ENCODE peak calls at places on chromosomes 6 and 20, in nine cellular contexts. I is right lobe of liver, A is OCI-LY7, W is fibroblast of the aortic adventitia, V is SK-N-SH, E is MM.1S, P is mucosa of descending colon, K is HCT116, J is lower lobe of right lung. D is an unnamed sample.
A peak's percentile ranks its signal among the peaks of the same experiment; 100 is the strongest.

GRCh38 chr20:57792386-57793095 is 82.7 kb upstream of the PMEPA1 start:
- DNase-seq in E (no peak), I (no peak), J (no peak), A (no peak), W (no peak), V (no peak), K (no peak), P (no peak), D (no peak)

GRCh38 chr20:57698867-57699275 is 10.9 kb downstream of the PMEPA1 start:
- DNase-seq in E (no peak), V (no peak), P (no peak), J (no peak), K (no peak), W (peak; percentile 10), A (no peak), I (no peak), D (peak; percentile 33)

GRCh38 chr6:66948106-66948505 is 1241.1 kb upstream of the EYS start:
- DNase-seq in K (no peak), J (no peak), P (no peak), W (no peak), A (no peak), E (no peak), I (no peak), V (no peak), D (no peak)

GRCh38 chr6:87484491-87484890 is 11.7 kb downstream of the SLC35A1 start:
- DNase-seq in E (no peak), K (peak; percentile 85), V (no peak), A (no peak), I (no peak), W (no peak), P (no peak), J (no peak), D (no peak)

GRCh38 chr20:21235713-21236445 is 67.3 kb upstream of the XRN2 start:
- DNase-seq in V (peak; percentile 65), E (peak; percentile 57), W (peak; percentile 82), J (peak; percentile 68), A (peak; percentile 71), P (peak; percentile 80), I (peak; percentile 75), K (peak; percentile 51), D (peak; percentile 73)

GRCh38 chr20:34528921-34529297 is 12.7 kb downstream of the DYNLRB1 start:
- DNase-seq in W (no peak), J (peak; percentile 81), A (no peak), V (no peak), I (peak; percentile 56), P (peak; percentile 47), K (no peak), E (no peak), D (no peak)

GRCh38 chr6:151497935-151498726 is 4.3 kb downstream of the CCDC170 start:
- DNase-seq in E (peak; percentile 42), K (no peak), J (no peak), V (no peak), A (no peak), P (no peak), W (no peak), I (no peak), D (peak; percentile 57)

GRCh38 chr20:54320148-54320607 is 112.3 kb downstream of the PFDN4 start:
- DNase-seq in A (no peak), V (no peak), W (peak; percentile 65), P (no peak), I (no peak), K (no peak), J (no peak), E (no peak), D (no peak)

GRCh38 chr6:150719099-150719767 is 119.5 kb downstream of the PLEKHG1 start:
- DNase-seq in I (no peak), W (no peak), A (no peak), J (no peak), E (no peak), V (no peak), P (no peak), K (no peak), D (no peak)

GRCh38 chr20:50193169-50193850 is 2.7 kb downstream of the CEBPB start:
- DNase-seq in K (no peak), V (no peak), E (no peak), J (no peak), I (peak; percentile 54), A (no peak), W (peak; percentile 67), P (peak; percentile 37), D (no peak)

GRCh38 chr6:4178737-4179333 is 43.5 kb upstream of the ECI2 start:
- DNase-seq in P (no peak), V (no peak), A (no peak), W (no peak), J (no peak), K (no peak), E (no peak), I (no peak), D (no peak)
- H3K4me3 ChIP-seq in P (no peak overlapping the region), V (peak overlapping the region; percentile 6), A (no peak overlapping the region), W (no peak overlapping the region), J (no peak overlapping the region), K (no peak overlapping the region), E (no peak overlapping the region), I (no peak overlapping the region), D (no peak overlapping the region)

GRCh38 chr20:24479106-24479505 is 9.7 kb downstream of the SYNDIG1 start:
- DNase-seq in I (no peak), E (no peak), W (no peak), J (no peak), K (no peak), V (no peak), A (no peak), P (no peak), D (no peak)
- TF ChIP-seq CTCF in I (no peak), E (no peak), W (no peak), J (no peak), K (no peak), V (no peak), A (no peak), P (no peak), D (no peak)

GRCh38 chr20:41364967-41365765 is 1.5 kb downstream of the EMILIN3 start:
- DNase-seq in A (no peak), J (no peak), W (no peak), E (no peak), I (no peak), K (no peak), P (no peak), V (no peak), D (no peak)

GRCh38 chr20:41366546-41367392 is at the start of gene EMILIN3:
- DNase-seq in K (no peak), P (no peak), A (no peak), J (no peak), I (no peak), E (no peak), W (no peak), V (peak; percentile 85), D (no peak)

GRCh38 chr20:41367393-41367695 is 726 bp upstream of the EMILIN3 start:
- DNase-seq in P (no peak), J (no peak), K (no peak), I (no peak), W (no peak), A (no peak), E (no peak), V (no peak), D (no peak)

GRCh38 chr20:41364236-41364855 is 2.3 kb downstream of the EMILIN3 start:
- DNase-seq in I (no peak), A (no peak), K (no peak), P (no peak), J (no peak), V (no peak), E (no peak), W (no peak), D (no peak)

GRCh38 chr20:41365785-41366545 is 653 bp downstream of the EMILIN3 start:
- DNase-seq in I (no peak), V (peak; percentile 78), A (no peak), K (no peak), E (no peak), P (no peak), J (no peak), W (no peak), D (peak; percentile 9)
- H3K4me3 ChIP-seq in I (no peak overlapping the region), V (no peak overlapping the region), A (no peak overlapping the region), K (no peak overlapping the region), E (no peak overlapping the region), P (no peak overlapping the region), J (peak overlapping the region; percentile 27), W (no peak overlapping the region), D (peak overlapping the region; percentile 13)

DNA sequence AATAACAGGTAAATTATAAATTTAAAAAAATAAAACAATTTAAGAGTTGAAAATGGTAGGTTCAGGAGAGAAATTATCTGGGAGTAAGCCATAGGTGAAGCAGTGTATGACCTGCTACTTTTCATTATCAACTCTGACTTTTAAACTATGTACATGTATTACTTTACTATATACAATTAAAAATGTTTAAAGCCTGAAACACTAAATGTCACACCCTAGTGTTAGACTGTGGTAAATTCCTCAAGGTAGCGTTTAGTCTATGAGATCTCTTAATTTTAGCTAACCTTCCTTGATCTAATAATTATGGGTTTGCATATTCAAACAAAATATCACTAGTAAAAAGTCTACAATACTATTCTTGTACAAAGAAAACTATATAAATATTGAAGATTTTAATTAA is 22.3 kb upstream of the TBC1D32 start:
- DNase-seq in A (no peak), I (no peak), V (no peak), E (no peak), W (no peak), J (no peak), K (no peak), P (no peak), D (no peak)
- TF ChIP-seq CTCF in A (peak; percentile 49), I (no peak), V (peak; percentile 29), E (no peak), W (peak; percentile 24), J (no peak), K (peak; percentile 41), P (no peak), D (peak; percentile 18)

D was measured in cardiac muscle cell.